ENCODE peak calls at places on chromosomes 1 and 21, in seven cellular contexts. O, Q, V, H, Y, A and G are unnamed samples.

GRCh38 chr21:45865106-45865835 is 116.3 kb upstream of the COL6A1 start:
- DNase-seq in O (peak), Q (peak), V (peak), H (no peak), Y (no peak), A (peak), G (peak)

GRCh38 chr1:54965624-54966340 is 14.6 kb upstream of the TMEM61 start:
- DNase-seq in O (no peak), Q (peak), V (peak), H (no peak), Y (no peak), A (peak), G (peak)

GRCh38 chr1:34859442-34860200 is at the start of gene SMIM12:
- DNase-seq in O (peak), Q (peak), V (peak), H (peak), Y (peak), A (peak), G (peak)

GRCh38 chr1:53672243-53672642 is 66.7 kb downstream of the GLIS1 start:
- DNase-seq in O (no peak), Q (no peak), V (no peak), H (no peak), Y (no peak), A (no peak), G (no peak)

GRCh38 chr1:47809301-47810084 is 187.7 kb downstream of the TRABD2B start:
- DNase-seq in O (no peak), Q (no peak), V (peak), H (no peak), Y (no peak), A (no peak), G (no peak)

GRCh38 chr1:109634292-109634691 is 14.7 kb downstream of the AMPD2 start:
- DNase-seq in O (no peak), Q (no peak), V (no peak), H (no peak), Y (no peak), A (no peak), G (no peak)

GRCh38 chr1:57633055-57633454 is 209.2 kb upstream of the DAB1 start:
- DNase-seq in O (no peak), Q (peak), V (no peak), H (no peak), Y (no peak), A (no peak), G (no peak)

GRCh38 chr1:151156515-151156819 is at the start of gene TNFAIP8L2:
- DNase-seq in O (no peak), Q (peak), V (no peak), H (no peak), Y (peak), A (peak), G (no peak)

GRCh38 chr1:40385437-40386310 is 12.1 kb downstream of the SMAP2 start:
- DNase-seq in O (no peak), Q (no peak), V (peak), H (peak), Y (no peak), A (no peak), G (no peak)

GRCh38 chr1:212470059-212470458 is 37.3 kb downstream of the NENF start:
- DNase-seq in O (peak), Q (no peak), V (peak), H (no peak), Y (peak), A (peak), G (peak)

GRCh38 chr21:35428489-35428888 is 379.4 kb upstream of the RUNX1 start:
- DNase-seq in O (no peak), Q (peak), V (peak), H (no peak), Y (no peak), A (peak), G (peak)

GRCh38 chr1:43881415-43881814 is 52.2 kb upstream of the ARTN start:
- DNase-seq in O (peak), Q (peak), V (peak), H (no peak), Y (no peak), A (no peak), G (no peak)

GRCh38 chr1:153567621-153568366 is 2.1 kb upstream of the S100A2 start:
- DNase-seq in O (no peak), Q (peak), V (no peak), H (no peak), Y (peak), A (no peak), G (peak)

GRCh38 chr1:116374340-116375164 is 1.5 kb downstream of the ATP1A1 start:
- DNase-seq in O (no peak), Q (peak), V (peak), H (no peak), Y (no peak), A (no peak), G (no peak)

GRCh38 chr1:22431965-22432364 is 19.7 kb upstream of the ZBTB40 start:
- DNase-seq in O (no peak), Q (no peak), V (no peak), H (no peak), Y (no peak), A (no peak), G (no peak)

GRCh38 chr1:22428672-22429071 is 23.0 kb upstream of the ZBTB40 start:
- DNase-seq in O (no peak), Q (peak), V (peak), H (no peak), Y (no peak), A (no peak), G (peak)
- TF ChIP-seq CTCF in O (no peak), Q (no peak), V (no peak), H (no peak), Y (no peak), A (no peak), G (no peak)

DNA sequence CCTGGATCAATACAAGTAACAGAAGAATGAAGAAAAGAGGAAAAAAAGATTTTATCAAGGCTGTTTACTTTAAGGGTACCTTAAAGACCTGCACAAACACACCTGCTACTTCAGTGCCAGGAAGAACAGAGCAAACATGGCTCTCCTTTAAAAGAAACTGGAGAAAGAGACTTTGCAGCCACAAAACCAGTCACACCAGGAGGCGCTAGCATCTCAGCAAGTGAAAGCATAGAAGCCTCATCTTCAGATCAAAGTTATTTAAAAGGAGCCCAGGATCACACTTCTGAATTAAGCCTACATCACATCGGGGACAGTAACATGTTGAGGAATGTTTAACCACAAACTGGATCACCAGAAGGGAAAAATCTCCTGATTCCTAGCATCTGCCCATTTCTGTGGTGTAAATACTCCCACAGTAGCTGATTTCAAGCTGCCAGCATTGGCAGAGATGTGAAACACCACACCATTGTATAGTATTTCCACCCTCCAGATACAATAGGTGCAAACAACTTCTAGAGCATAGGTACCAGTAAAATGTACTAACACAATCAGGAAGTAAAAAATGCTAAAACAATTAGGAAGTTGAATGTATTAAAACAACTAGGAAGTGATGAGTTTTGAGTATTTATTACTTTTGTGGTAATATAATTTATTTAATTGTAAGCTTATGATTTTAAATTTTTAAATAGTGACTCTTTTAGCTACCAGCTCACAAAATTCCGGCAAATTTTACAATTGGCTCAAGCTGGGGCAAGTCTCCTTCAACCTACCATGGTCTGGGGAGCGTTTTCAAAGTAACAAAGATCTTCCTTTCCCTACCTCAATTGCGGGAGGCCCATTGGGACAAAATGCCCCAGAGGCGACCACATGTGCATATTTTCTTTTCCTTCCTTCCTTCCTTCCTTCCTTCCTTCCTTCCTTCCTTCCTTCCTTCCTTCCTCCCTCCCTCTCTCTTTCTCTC is 105.3 kb upstream of the CLDN14 start:
- DNase-seq in O (no peak), Q (no peak), V (peak), H (peak), Y (no peak), A (no peak), G (no peak)
- TF ChIP-seq CTCF in O (no peak), Q (peak), V (peak), H (no peak), Y (no peak), A (no peak), G (no peak)

DNA sequence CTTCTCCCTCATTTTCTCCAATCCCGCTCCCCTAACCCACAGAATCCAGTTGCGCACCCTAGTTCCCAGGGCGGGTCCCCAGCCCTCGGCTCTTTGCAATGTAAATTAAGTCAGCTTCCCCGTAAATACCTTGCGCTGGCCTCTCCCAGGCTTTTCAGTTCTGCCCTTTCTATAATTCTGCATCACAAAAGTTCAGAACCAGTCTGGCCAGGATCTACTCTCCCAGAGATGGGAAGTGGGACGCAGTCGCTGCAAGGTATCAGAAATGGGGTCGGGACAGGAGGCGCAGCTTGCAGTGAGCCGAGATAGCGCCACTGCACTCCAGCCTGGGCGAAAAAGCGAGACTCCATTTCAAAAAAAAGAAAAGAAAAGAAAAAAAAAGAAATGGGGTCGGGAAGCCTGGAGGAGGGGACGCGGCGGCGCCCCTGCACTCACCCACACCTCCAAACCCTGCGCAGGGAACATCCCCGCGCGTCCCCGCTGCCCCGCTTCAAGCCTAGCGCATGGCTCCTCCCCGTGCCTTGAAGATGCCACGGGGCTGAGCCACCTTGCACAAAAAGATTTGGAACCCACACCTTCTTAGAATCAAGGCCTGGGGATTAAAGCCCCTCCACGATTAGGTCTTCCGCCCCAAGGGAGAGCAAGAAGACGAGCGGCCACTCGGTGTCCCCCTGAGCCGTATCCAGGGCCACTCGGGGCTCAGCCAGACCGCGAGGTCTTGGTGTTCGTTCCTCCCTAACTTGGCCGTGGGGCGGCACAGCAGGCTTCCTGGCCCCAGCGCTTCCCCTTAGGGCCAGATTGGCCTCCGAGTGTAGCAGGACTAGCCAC is 27.2 kb upstream of the ITLN2 start:
- DNase-seq in O (no peak), Q (peak), V (no peak), H (no peak), Y (no peak), A (no peak), G (no peak)
- TF ChIP-seq CTCF in O (no peak), Q (no peak), V (no peak), H (no peak), Y (no peak), A (no peak), G (no peak)

GRCh38 chr1:113247805-113248204 is 142.5 kb upstream of the MAGI3 start:
- DNase-seq in O (no peak), Q (no peak), V (no peak), H (no peak), Y (no peak), A (no peak), G (no peak)
- TF ChIP-seq CTCF in O (no peak), Q (peak), V (no peak), H (no peak), Y (no peak), A (no peak), G (no peak)

GRCh38 chr1:73326663-73327062 is 871.3 kb downstream of the LRRIQ3 start:
- DNase-seq in O (no peak), Q (no peak), V (no peak), H (no peak), Y (peak), A (no peak), G (no peak)

GRCh38 chr1:73331726-73332125 is 866.2 kb downstream of the LRRIQ3 start:
- DNase-seq in O (no peak), Q (no peak), V (no peak), H (no peak), Y (no peak), A (no peak), G (no peak)

GRCh38 chr1:73327998-73328397 is 870.0 kb downstream of the LRRIQ3 start:
- DNase-seq in O (no peak), Q (no peak), V (no peak), H (no peak), Y (peak), A (no peak), G (no peak)

DNA sequence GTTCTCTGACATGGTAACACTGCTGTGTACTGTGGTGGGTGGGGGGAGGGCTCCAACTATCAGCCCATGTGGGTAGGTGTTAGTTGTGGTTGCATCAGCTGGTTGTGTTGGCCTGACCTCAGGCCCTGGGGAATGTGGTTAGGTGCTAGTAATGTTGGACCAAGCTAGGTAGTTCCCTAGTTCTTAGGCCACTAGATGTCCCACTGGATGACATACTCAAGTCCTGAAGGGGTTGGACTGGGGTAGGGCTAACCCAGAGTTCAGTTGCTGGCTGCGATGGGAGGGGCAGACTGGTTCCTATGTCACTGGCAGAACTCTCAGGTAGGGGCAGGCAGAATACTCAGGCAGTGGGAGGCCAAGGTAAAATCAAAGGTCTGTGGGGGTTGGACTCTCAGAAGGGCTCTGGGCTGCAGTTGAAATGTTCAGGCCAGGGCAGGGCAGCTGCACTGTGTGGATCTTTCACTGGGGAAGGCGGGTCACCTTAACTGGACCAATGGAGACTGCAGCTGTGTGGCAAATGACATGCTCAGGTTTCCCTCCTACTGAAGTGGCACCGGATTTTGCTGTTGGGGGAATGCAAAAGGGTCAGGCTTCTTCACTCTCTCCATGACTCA is 870.7 kb downstream of the LRRIQ3 start:
- DNase-seq in O (no peak), Q (no peak), V (no peak), H (no peak), Y (no peak), A (no peak), G (no peak)
- TF ChIP-seq CTCF in O (no peak), Q (no peak), V (no peak), H (no peak), Y (no peak), A (no peak), G (no peak)